ENCODE peak calls at places on chromosomes 13 and 19, in eight cellular contexts. One of them, this sample, is unnamed.

GRCh38 chr13:83449666-83450395 is 432.4 kb downstream of the SLITRK1 start:
- DNase-seq in AG04450: peak
- DNase-seq in coronary artery: no peak
- DNase-seq in cardiac muscle cell: no peak
- DNase-seq in PC-9: no peak
- DNase-seq in transverse colon: no peak
- DNase-seq in mesothelial cell of epicardium: no peak
- DNase-seq in CD8-positive, alpha-beta T cell: no peak
- DNase-seq in this sample: no peak

GRCh38 chr19:53865523-53865917 is 2.2 kb upstream of the MYADM start:
- DNase-seq in AG04450: no peak
- DNase-seq in coronary artery: no peak
- DNase-seq in cardiac muscle cell: no peak
- DNase-seq in PC-9: no peak
- DNase-seq in transverse colon: no peak
- DNase-seq in mesothelial cell of epicardium: no peak
- DNase-seq in CD8-positive, alpha-beta T cell: no peak
- DNase-seq in this sample: no peak

GRCh38 chr13:94716016-94716415 is 3.7 kb upstream of the SOX21 start:
- DNase-seq in AG04450: no peak
- DNase-seq in coronary artery: no peak
- DNase-seq in cardiac muscle cell: no peak
- DNase-seq in PC-9: no peak
- DNase-seq in transverse colon: no peak
- DNase-seq in mesothelial cell of epicardium: no peak
- DNase-seq in CD8-positive, alpha-beta T cell: no peak
- DNase-seq in this sample: no peak

GRCh38 chr13:94128430-94128829 is 351.1 kb downstream of the DCT start:
- DNase-seq in AG04450: no peak
- DNase-seq in coronary artery: no peak
- DNase-seq in cardiac muscle cell: peak
- DNase-seq in PC-9: no peak
- DNase-seq in transverse colon: no peak
- DNase-seq in mesothelial cell of epicardium: no peak
- DNase-seq in CD8-positive, alpha-beta T cell: no peak
- DNase-seq in this sample: no peak

GRCh38 chr19:35868172-35868822 is at the start of gene APLP1:
- DNase-seq in AG04450: no peak
- DNase-seq in coronary artery: no peak
- DNase-seq in cardiac muscle cell: peak
- DNase-seq in PC-9: peak
- DNase-seq in transverse colon: peak
- DNase-seq in mesothelial cell of epicardium: peak
- DNase-seq in CD8-positive, alpha-beta T cell: peak
- DNase-seq in this sample: no peak

GRCh38 chr19:29111581-29111980 is 101.4 kb downstream of the UQCRFS1 start:
- DNase-seq in AG04450: no peak
- DNase-seq in coronary artery: no peak
- DNase-seq in cardiac muscle cell: no peak
- DNase-seq in PC-9: no peak
- DNase-seq in transverse colon: no peak
- DNase-seq in mesothelial cell of epicardium: no peak
- DNase-seq in CD8-positive, alpha-beta T cell: no peak
- DNase-seq in this sample: no peak

GRCh38 chr13:45416521-45417125 is 1.6 kb downstream of the SLC25A30 start:
- DNase-seq in AG04450: no peak
- DNase-seq in coronary artery: no peak
- DNase-seq in cardiac muscle cell: no peak
- DNase-seq in PC-9: no peak
- DNase-seq in transverse colon: no peak
- DNase-seq in mesothelial cell of epicardium: no peak
- DNase-seq in CD8-positive, alpha-beta T cell: no peak
- DNase-seq in this sample: no peak

GRCh38 chr13:27476943-27477681 is 26.7 kb upstream of the MTIF3 start:
- DNase-seq in AG04450: peak
- DNase-seq in coronary artery: peak
- DNase-seq in cardiac muscle cell: no peak
- DNase-seq in PC-9: peak
- DNase-seq in transverse colon: no peak
- DNase-seq in mesothelial cell of epicardium: no peak
- DNase-seq in CD8-positive, alpha-beta T cell: no peak
- DNase-seq in this sample: no peak

GRCh38 chr19:12703056-12703455 is 6.6 kb upstream of the FBXW9 start:
- DNase-seq in AG04450: no peak
- DNase-seq in coronary artery: no peak
- DNase-seq in cardiac muscle cell: peak
- DNase-seq in PC-9: no peak
- DNase-seq in transverse colon: no peak
- DNase-seq in mesothelial cell of epicardium: no peak
- DNase-seq in CD8-positive, alpha-beta T cell: no peak
- DNase-seq in this sample: no peak

GRCh38 chr13:64746845-64747244 is 2483.3 kb downstream of the PCDH9 start:
- DNase-seq in AG04450: no peak
- DNase-seq in coronary artery: no peak
- DNase-seq in cardiac muscle cell: no peak
- DNase-seq in PC-9: no peak
- DNase-seq in transverse colon: no peak
- DNase-seq in mesothelial cell of epicardium: no peak
- DNase-seq in CD8-positive, alpha-beta T cell: no peak
- DNase-seq in this sample: no peak

GRCh38 chr13:103040006-103040405 is 26.2 kb downstream of the SLC10A2 start:
- DNase-seq in AG04450: no peak
- DNase-seq in coronary artery: no peak
- DNase-seq in cardiac muscle cell: no peak
- DNase-seq in PC-9: no peak
- DNase-seq in transverse colon: no peak
- DNase-seq in mesothelial cell of epicardium: no peak
- DNase-seq in CD8-positive, alpha-beta T cell: no peak
- DNase-seq in this sample: no peak

GRCh38 chr13:60009300-60010248 is 154.2 kb downstream of the DIAPH3 start:
- DNase-seq in AG04450: no peak
- DNase-seq in coronary artery: no peak
- DNase-seq in cardiac muscle cell: no peak
- DNase-seq in PC-9: no peak
- DNase-seq in transverse colon: peak
- DNase-seq in mesothelial cell of epicardium: no peak
- DNase-seq in CD8-positive, alpha-beta T cell: no peak
- DNase-seq in this sample: no peak

GRCh38 chr13:93672996-93673395 is 446.4 kb downstream of the GPC6 start:
- DNase-seq in AG04450: no peak
- DNase-seq in coronary artery: no peak
- DNase-seq in cardiac muscle cell: no peak
- DNase-seq in PC-9: no peak
- DNase-seq in transverse colon: no peak
- DNase-seq in mesothelial cell of epicardium: no peak
- DNase-seq in CD8-positive, alpha-beta T cell: no peak
- DNase-seq in this sample: no peak

GRCh38 chr13:97359181-97360057 is 74.5 kb upstream of the RAP2A start:
- DNase-seq in AG04450: peak
- DNase-seq in coronary artery: no peak
- DNase-seq in cardiac muscle cell: peak
- DNase-seq in PC-9: peak
- DNase-seq in transverse colon: peak
- DNase-seq in mesothelial cell of epicardium: peak
- DNase-seq in CD8-positive, alpha-beta T cell: peak
- DNase-seq in this sample: peak

GRCh38 chr13:102779426-102780159 is 6.0 kb upstream of the TEX30 start:
- DNase-seq in AG04450: no peak
- DNase-seq in coronary artery: no peak
- DNase-seq in cardiac muscle cell: no peak
- DNase-seq in PC-9: no peak
- DNase-seq in transverse colon: no peak
- DNase-seq in mesothelial cell of epicardium: no peak
- DNase-seq in CD8-positive, alpha-beta T cell: no peak
- DNase-seq in this sample: no peak

DNA sequence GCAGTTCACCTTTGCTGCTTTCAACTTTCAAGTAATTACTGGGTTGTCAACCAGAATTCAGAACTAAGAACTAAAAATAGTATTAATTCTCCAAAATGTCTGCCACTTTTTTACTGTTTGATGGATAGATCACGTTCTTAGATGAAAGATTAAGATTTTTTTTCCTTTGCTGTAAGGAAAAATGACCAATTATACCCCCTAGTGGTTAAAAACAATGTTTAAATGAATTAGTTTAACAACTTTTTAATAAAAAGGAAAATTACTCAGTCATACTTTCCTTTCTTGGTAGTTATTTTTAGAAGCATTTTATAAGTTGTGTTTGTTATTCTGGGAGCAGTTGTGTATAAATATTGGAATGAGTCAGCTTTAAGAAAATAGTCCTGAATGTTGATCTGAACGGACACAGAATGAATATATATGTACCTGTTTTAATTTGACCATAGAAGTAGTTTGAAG is 4.6 kb downstream of the TM9SF2 start:
- DNase-seq in AG04450: no peak
- DNase-seq in coronary artery: no peak
- DNase-seq in cardiac muscle cell: no peak
- DNase-seq in PC-9: no peak
- DNase-seq in transverse colon: no peak
- DNase-seq in mesothelial cell of epicardium: no peak
- DNase-seq in CD8-positive, alpha-beta T cell: no peak
- DNase-seq in this sample: no peak
- TF ChIP-seq CTCF in AG04450: peak
- TF ChIP-seq CTCF in coronary artery: no peak
- TF ChIP-seq CTCF in cardiac muscle cell: peak
- TF ChIP-seq CTCF in PC-9: peak
- TF ChIP-seq CTCF in transverse colon: peak
- TF ChIP-seq CTCF in mesothelial cell of epicardium: peak
- TF ChIP-seq CTCF in CD8-positive, alpha-beta T cell: peak
- TF ChIP-seq CTCF in this sample: peak

GRCh38 chr13:48873598-48873997 is 102.1 kb upstream of the FNDC3A start:
- DNase-seq in AG04450: no peak
- DNase-seq in coronary artery: no peak
- DNase-seq in cardiac muscle cell: peak
- DNase-seq in PC-9: no peak
- DNase-seq in transverse colon: no peak
- DNase-seq in mesothelial cell of epicardium: no peak
- DNase-seq in CD8-positive, alpha-beta T cell: no peak
- DNase-seq in this sample: no peak
- TF ChIP-seq CTCF in AG04450: peak
- TF ChIP-seq CTCF in coronary artery: no peak
- TF ChIP-seq CTCF in cardiac muscle cell: no peak
- TF ChIP-seq CTCF in PC-9: peak
- TF ChIP-seq CTCF in transverse colon: no peak
- TF ChIP-seq CTCF in mesothelial cell of epicardium: no peak
- TF ChIP-seq CTCF in CD8-positive, alpha-beta T cell: no peak
- TF ChIP-seq CTCF in this sample: peak

GRCh38 chr13:104318121-104318520 is 1251.9 kb upstream of the SLC10A2 start:
- DNase-seq in AG04450: no peak
- DNase-seq in coronary artery: no peak
- DNase-seq in cardiac muscle cell: peak
- DNase-seq in PC-9: no peak
- DNase-seq in transverse colon: no peak
- DNase-seq in mesothelial cell of epicardium: no peak
- DNase-seq in CD8-positive, alpha-beta T cell: no peak
- DNase-seq in this sample: no peak
- TF ChIP-seq CTCF in AG04450: peak
- TF ChIP-seq CTCF in coronary artery: no peak
- TF ChIP-seq CTCF in cardiac muscle cell: peak
- TF ChIP-seq CTCF in PC-9: peak
- TF ChIP-seq CTCF in transverse colon: no peak
- TF ChIP-seq CTCF in mesothelial cell of epicardium: no peak
- TF ChIP-seq CTCF in CD8-positive, alpha-beta T cell: no peak
- TF ChIP-seq CTCF in this sample: no peak

GRCh38 chr13:110831437-110832204 is 83.2 kb downstream of the ANKRD10 start:
- DNase-seq in AG04450: no peak
- DNase-seq in coronary artery: no peak
- DNase-seq in cardiac muscle cell: no peak
- DNase-seq in PC-9: no peak
- DNase-seq in transverse colon: no peak
- DNase-seq in mesothelial cell of epicardium: no peak
- DNase-seq in CD8-positive, alpha-beta T cell: no peak
- DNase-seq in this sample: no peak

GRCh38 chr13:110830800-110831371 is 84.0 kb downstream of the ANKRD10 start:
- DNase-seq in AG04450: no peak
- DNase-seq in coronary artery: no peak
- DNase-seq in cardiac muscle cell: no peak
- DNase-seq in PC-9: no peak
- DNase-seq in transverse colon: no peak
- DNase-seq in mesothelial cell of epicardium: no peak
- DNase-seq in CD8-positive, alpha-beta T cell: no peak
- DNase-seq in this sample: no peak

GRCh38 chr13:110828705-110829104 is 86.2 kb downstream of the ANKRD10 start:
- DNase-seq in AG04450: no peak
- DNase-seq in coronary artery: no peak
- DNase-seq in cardiac muscle cell: no peak
- DNase-seq in PC-9: no peak
- DNase-seq in transverse colon: no peak
- DNase-seq in mesothelial cell of epicardium: no peak
- DNase-seq in CD8-positive, alpha-beta T cell: no peak
- DNase-seq in this sample: no peak

GRCh38 chr13:110829486-110829885 is 85.4 kb downstream of the ANKRD10 start:
- DNase-seq in AG04450: no peak
- DNase-seq in coronary artery: no peak
- DNase-seq in cardiac muscle cell: no peak
- DNase-seq in PC-9: no peak
- DNase-seq in transverse colon: no peak
- DNase-seq in mesothelial cell of epicardium: no peak
- DNase-seq in CD8-positive, alpha-beta T cell: no peak
- DNase-seq in this sample: no peak

DNA sequence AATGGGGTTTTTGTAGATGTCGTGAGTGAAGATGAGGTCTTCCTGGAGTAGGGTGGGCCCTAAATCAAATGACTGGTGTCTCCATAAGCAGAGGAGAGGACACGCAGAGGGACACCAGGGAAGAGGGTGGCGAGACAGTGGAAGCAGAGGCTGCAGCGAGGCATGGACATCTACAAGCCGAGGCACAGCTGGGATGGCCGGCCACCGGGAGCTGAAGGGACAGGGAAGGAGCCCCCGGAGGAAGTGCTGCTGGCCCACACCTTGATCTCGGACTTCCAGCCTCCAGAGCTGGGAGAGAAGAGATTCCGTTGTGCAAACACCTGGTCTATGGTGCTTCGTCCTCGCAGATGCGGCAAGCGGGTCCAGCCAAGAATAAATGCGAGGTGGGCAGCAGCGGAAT is 84.5 kb downstream of the ANKRD10 start:
- DNase-seq in AG04450: no peak
- DNase-seq in coronary artery: no peak
- DNase-seq in cardiac muscle cell: no peak
- DNase-seq in PC-9: no peak
- DNase-seq in transverse colon: no peak
- DNase-seq in mesothelial cell of epicardium: no peak
- DNase-seq in CD8-positive, alpha-beta T cell: no peak
- DNase-seq in this sample: no peak
- TF ChIP-seq CTCF in AG04450: no peak
- TF ChIP-seq CTCF in coronary artery: no peak
- TF ChIP-seq CTCF in cardiac muscle cell: no peak
- TF ChIP-seq CTCF in PC-9: no peak
- TF ChIP-seq CTCF in transverse colon: no peak
- TF ChIP-seq CTCF in mesothelial cell of epicardium: no peak
- TF ChIP-seq CTCF in CD8-positive, alpha-beta T cell: no peak
- TF ChIP-seq CTCF in this sample: no peak

This sample was measured in CD14-positive monocyte.